ENCODE peak calls at places on chromosomes 12 and 14, in eight cellular contexts. D, X, B, F, O, G, N and W are unnamed samples.

GRCh38 chr14:22482085-22482694 is 106.8 kb downstream of the DAD1 start:
- DNase-seq in N (no peak), G (no peak), O (no peak), B (no peak), F (no peak), X (no peak), D (no peak), W (no peak)

GRCh38 chr14:63840981-63841380 is 11.8 kb upstream of the SYNE2 start:
- DNase-seq in O (peak), N (no peak), X (no peak), B (peak), G (no peak), F (peak), D (peak), W (no peak)

GRCh38 chr14:60724080-60724618 is at the start of gene SIX4:
- DNase-seq in D (peak), G (peak), B (peak), N (peak), O (peak), X (peak), F (no peak), W (peak)

GRCh38 chr12:43648636-43649035 is 96.6 kb upstream of the ADAMTS20 start:
- DNase-seq in O (no peak), D (no peak), X (no peak), G (no peak), B (no peak), F (no peak), N (no peak), W (no peak)

GRCh38 chr14:51999084-51999483 is 9.7 kb downstream of the RTRAF start:
- DNase-seq in D (peak), X (no peak), G (no peak), F (no peak), N (no peak), B (no peak), O (no peak), W (no peak)

GRCh38 chr12:54005853-54006699 is 2.7 kb upstream of the HOXC8 start:
- DNase-seq in D (peak), B (peak), F (peak), O (peak), G (peak), X (no peak), N (peak), W (peak)

GRCh38 chr12:62711626-62712305 is 223.2 kb downstream of the PPM1H start:
- DNase-seq in D (no peak), B (no peak), N (no peak), X (no peak), F (no peak), O (no peak), G (no peak), W (no peak)

GRCh38 chr14:67815573-67816235 is 686 bp downstream of the ZFYVE26 start:
- DNase-seq in O (no peak), B (no peak), G (peak), D (peak), F (no peak), N (no peak), X (no peak), W (no peak)

GRCh38 chr12:94718114-94718513 is 67.8 kb upstream of the TMCC3 start:
- DNase-seq in G (no peak), B (no peak), F (no peak), D (peak), X (no peak), O (no peak), N (no peak), W (peak)

GRCh38 chr12:80860206-80860605 is 77.5 kb downstream of the LIN7A start:
- DNase-seq in B (no peak), G (no peak), O (no peak), D (peak), X (no peak), N (no peak), F (no peak), W (no peak)

GRCh38 chr12:104064842-104065441 is 611 bp downstream of the HCFC2 start:
- DNase-seq in O (peak), G (peak), D (peak), N (no peak), X (no peak), B (peak), F (no peak), W (no peak)

GRCh38 chr14:69038449-69039286 is 59.6 kb upstream of the ACTN1 start:
- DNase-seq in N (no peak), F (no peak), O (no peak), D (peak), B (peak), X (peak), G (no peak), W (peak)

GRCh38 chr14:79730911-79731310 is 480.4 kb downstream of the DIO2 start:
- DNase-seq in B (no peak), O (no peak), F (no peak), N (no peak), X (peak), G (peak), D (no peak), W (no peak)

GRCh38 chr14:96016761-96017160 is 22.4 kb upstream of the C14orf132 start:
- DNase-seq in B (no peak), D (no peak), N (no peak), G (no peak), O (no peak), F (no peak), X (no peak), W (no peak)

GRCh38 chr12:96501139-96501741 is 11.9 kb downstream of the CFAP54 start:
- DNase-seq in G (peak), D (peak), F (no peak), B (no peak), N (no peak), X (no peak), O (peak), W (peak)

GRCh38 chr14:78143489-78144145 is 26.6 kb upstream of the NRXN3 start:
- DNase-seq in D (peak), N (no peak), O (no peak), F (no peak), G (no peak), X (no peak), B (no peak), W (no peak)

GRCh38 chr12:94699796-94700195 is 49.4 kb upstream of the TMCC3 start:
- DNase-seq in B (no peak), F (no peak), D (no peak), X (no peak), N (no peak), O (no peak), G (no peak), W (no peak)

GRCh38 chr14:24513009-24513408 is 4.9 kb upstream of the CMA1 start:
- DNase-seq in D (peak), X (no peak), G (no peak), B (no peak), O (no peak), N (no peak), F (no peak), W (no peak)

GRCh38 chr12:90729741-90730140 is 225.2 kb downstream of the CCER1 start:
- DNase-seq in X (no peak), B (no peak), O (no peak), D (peak), F (no peak), N (no peak), G (no peak), W (no peak)

GRCh38 chr14:64841121-64841611 is 38.5 kb downstream of the SPTB start:
- DNase-seq in X (no peak), F (no peak), N (no peak), B (no peak), D (peak), O (no peak), G (no peak), W (peak)

GRCh38 chr14:61524211-61524806 is 171.0 kb upstream of the HIF1A start:
- DNase-seq in N (no peak), B (no peak), O (no peak), D (peak), F (no peak), G (no peak), X (peak), W (no peak)

GRCh38 chr12:132761032-132761910 is at the start of gene ANKLE2:
- DNase-seq in B (peak), X (peak), F (no peak), N (no peak), D (peak), G (peak), O (peak), W (peak)

GRCh38 chr12:6635856-6636521 is at the start of gene LPAR5:
- DNase-seq in G (no peak), F (no peak), N (no peak), D (peak), B (peak), O (peak), X (no peak), W (no peak)

GRCh38 chr14:89575386-89576061 is 158.5 kb upstream of the FOXN3 start:
- DNase-seq in N (no peak), D (no peak), O (no peak), G (no peak), X (no peak), F (no peak), B (no peak), W (no peak)

GRCh38 chr12:8077207-8077606 is 4.9 kb upstream of the NECAP1 start:
- DNase-seq in D (peak), B (no peak), F (no peak), X (peak), N (no peak), G (no peak), O (no peak), W (peak)

GRCh38 chr12:19808371-19808770 is 369.1 kb downstream of the AEBP2 start:
- DNase-seq in G (no peak), B (no peak), N (no peak), F (no peak), D (no peak), O (no peak), X (no peak), W (no peak)

GRCh38 chr12:72570601-72571000 is 298.4 kb downstream of the TRHDE start:
- DNase-seq in N (no peak), F (no peak), B (peak), G (peak), X (no peak), O (peak), D (no peak), W (no peak)

GRCh38 chr14:96693252-96693820 is 103.8 kb upstream of the VRK1 start:
- DNase-seq in G (no peak), B (no peak), X (no peak), D (no peak), O (no peak), N (no peak), F (no peak), W (no peak)

GRCh38 chr12:19140381-19141236 is 11.1 kb downstream of the PLEKHA5 start:
- DNase-seq in G (no peak), X (no peak), B (no peak), O (no peak), F (no peak), D (peak), N (no peak), W (no peak)

GRCh38 chr12:15116983-15117382 is 104.2 kb downstream of the RERG start:
- DNase-seq in G (no peak), D (no peak), O (no peak), X (no peak), N (no peak), F (no peak), B (no peak), W (no peak)

GRCh38 chr14:92549853-92550244 is 36.3 kb downstream of the RIN3 start:
- DNase-seq in G (no peak), O (no peak), B (no peak), F (no peak), D (no peak), N (no peak), X (no peak), W (no peak)

GRCh38 chr12:12835378-12836145 is 22.4 kb downstream of the DDX47 start:
- DNase-seq in G (no peak), O (no peak), X (no peak), D (no peak), N (no peak), B (no peak), F (no peak), W (no peak)

GRCh38 chr14:65704850-65705249 is 292.3 kb downstream of the FUT8 start:
- DNase-seq in X (no peak), B (no peak), F (no peak), N (no peak), D (peak), O (peak), G (no peak), W (no peak)